ENCODE peak calls at places on chromosome 3, in five cellular contexts. J is stimulated activated CD4-positive, alpha-beta T cell treated with anti-CD3 and anti-CD28 coated beads, Interleukin-4, amount 100 ng/mL, for 48 hours; W is LoVo; T is posterior cingulate gyrus; X is stimulated activated CD8-positive, alpha-beta memory T cell treated with anti-CD3 and anti-CD28 coated beads, Interleukin-15, amount 100 ng/mL, for 48 hours. H is an unnamed sample.

GRCh38 chr3:77370413-77370812 is 330.5 kb downstream of the ROBO2 start:
- DNase-seq in J (no peak), W (peak), T (no peak), X (no peak), H (peak)

GRCh38 chr3:38738630-38739395 is 77.2 kb downstream of the SCN10A start:
- DNase-seq in J (peak), W (no peak), T (no peak), X (peak), H (peak)

GRCh38 chr3:110677506-110677905 is 394.1 kb upstream of the NECTIN3 start:
- DNase-seq in J (no peak), W (no peak), T (no peak), X (no peak), H (peak)

GRCh38 chr3:73098873-73099272 is 37.4 kb downstream of the EBLN2 start:
- DNase-seq in J (no peak), W (no peak), T (no peak), X (no peak), H (no peak)

GRCh38 chr3:113287111-113287817 is 75.9 kb downstream of the BOC start:
- DNase-seq in J (no peak), W (peak), T (no peak), X (no peak), H (peak)

GRCh38 chr3:190862209-190863118 is at the start of gene GMNC:
- DNase-seq in J (peak), W (peak), T (peak), X (peak), H (peak)

GRCh38 chr3:24538891-24539290 is 44.2 kb upstream of the THRB start:
- DNase-seq in J (no peak), W (no peak), T (no peak), X (no peak), H (no peak)

GRCh38 chr3:73365756-73366397 is 258.9 kb downstream of the PDZRN3 start:
- DNase-seq in J (no peak), W (no peak), T (peak), X (no peak), H (peak)

GRCh38 chr3:85081191-85081895 is 122.6 kb downstream of the CADM2 start:
- DNase-seq in J (no peak), W (no peak), T (peak), X (no peak), H (no peak)

GRCh38 chr3:59367150-59367549 is 317.3 kb upstream of the CFAP20DC start:
- DNase-seq in J (no peak), W (no peak), T (no peak), X (no peak), H (peak)

GRCh38 chr3:34174740-34175139 is 376.3 kb downstream of the PDCD6IP start:
- DNase-seq in J (no peak), W (peak), T (no peak), X (no peak), H (no peak)

GRCh38 chr3:196792771-196793170 is 53.1 kb downstream of the PAK2 start:
- DNase-seq in J (no peak), W (no peak), T (no peak), X (no peak), H (peak)

GRCh38 chr3:192879346-192880031 is 38.2 kb downstream of the MB21D2 start:
- DNase-seq in J (no peak), W (peak), T (no peak), X (no peak), H (peak)

GRCh38 chr3:27079427-27080105 is 289.6 kb downstream of the NEK10 start:
- DNase-seq in J (no peak), W (no peak), T (no peak), X (no peak), H (no peak)

GRCh38 chr3:14890470-14890869 is 56.9 kb upstream of the NR2C2 start:
- DNase-seq in J (no peak), W (no peak), T (no peak), X (no peak), H (no peak)

GRCh38 chr3:34419801-34420200 is 621.4 kb downstream of the PDCD6IP start:
- DNase-seq in J (no peak), W (no peak), T (no peak), X (no peak), H (no peak)

GRCh38 chr3:66593978-66594377 is 93.2 kb upstream of the LRIG1 start:
- DNase-seq in J (no peak), W (peak), T (no peak), X (no peak), H (peak)

GRCh38 chr3:182746959-182747358 is 46.3 kb upstream of the ATP11B start:
- DNase-seq in J (no peak), W (no peak), T (no peak), X (no peak), H (no peak)

GRCh38 chr3:32395451-32395970 is 3.9 kb downstream of the CMTM7 start:
- DNase-seq in J (no peak), W (no peak), T (no peak), X (no peak), H (no peak)

H was measured in astrocyte of the spinal cord.